ENCODE peak calls at places on chromosome 6, in ten cellular contexts. One of them, this sample, is unnamed.

GRCh38 chr6:6689413-6690143 is 101.1 kb downstream of the LY86 start:
- DNase-seq in adrenal gland: no peak
- DNase-seq in breast epithelium: no peak
- DNase-seq in uterus: peak
- DNase-seq in HFF-Myc: no peak
- DNase-seq in endothelial cell: no peak
- DNase-seq in activated B cell treated with CpG ODN at 0.5 μM for 24 hours: no peak
- DNase-seq in GM10248: no peak
- DNase-seq in epithelial cell of esophagus: peak
- DNase-seq in bronchial epithelial cell: peak
- DNase-seq in this sample: no peak

GRCh38 chr6:157079774-157080173 is 243.5 kb downstream of the TMEM242 start:
- DNase-seq in bronchial epithelial cell: no peak
- DNase-seq in GM10248: no peak
- DNase-seq in HFF-Myc: no peak
- DNase-seq in activated B cell treated with CpG ODN at 0.5 μM for 24 hours: no peak
- DNase-seq in epithelial cell of esophagus: no peak
- DNase-seq in breast epithelium: no peak
- DNase-seq in adrenal gland: no peak
- DNase-seq in endothelial cell: no peak
- DNase-seq in uterus: no peak
- DNase-seq in this sample: no peak

GRCh38 chr6:3455490-3456394 is 1.1 kb downstream of the SLC22A23 start:
- DNase-seq in uterus: no peak
- DNase-seq in activated B cell treated with CpG ODN at 0.5 μM for 24 hours: peak
- DNase-seq in bronchial epithelial cell: no peak
- DNase-seq in adrenal gland: peak
- DNase-seq in endothelial cell: peak
- DNase-seq in HFF-Myc: no peak
- DNase-seq in GM10248: no peak
- DNase-seq in epithelial cell of esophagus: peak
- DNase-seq in breast epithelium: peak
- DNase-seq in this sample: peak

GRCh38 chr6:134956676-134957075 is 6.8 kb upstream of the ALDH8A1 start:
- DNase-seq in GM10248: no peak
- DNase-seq in bronchial epithelial cell: no peak
- DNase-seq in adrenal gland: no peak
- DNase-seq in breast epithelium: no peak
- DNase-seq in uterus: no peak
- DNase-seq in HFF-Myc: no peak
- DNase-seq in epithelial cell of esophagus: no peak
- DNase-seq in endothelial cell: no peak
- DNase-seq in activated B cell treated with CpG ODN at 0.5 μM for 24 hours: no peak
- DNase-seq in this sample: no peak

GRCh38 chr6:70590387-70590786 is 23.7 kb downstream of the SDHAF4 start:
- DNase-seq in adrenal gland: no peak
- DNase-seq in GM10248: no peak
- DNase-seq in uterus: no peak
- DNase-seq in bronchial epithelial cell: peak
- DNase-seq in breast epithelium: no peak
- DNase-seq in epithelial cell of esophagus: peak
- DNase-seq in HFF-Myc: no peak
- DNase-seq in activated B cell treated with CpG ODN at 0.5 μM for 24 hours: no peak
- DNase-seq in endothelial cell: no peak
- DNase-seq in this sample: no peak

GRCh38 chr6:14924126-14925024 is 321.5 kb upstream of the JARID2 start:
- DNase-seq in breast epithelium: no peak
- DNase-seq in epithelial cell of esophagus: no peak
- DNase-seq in HFF-Myc: no peak
- DNase-seq in activated B cell treated with CpG ODN at 0.5 μM for 24 hours: no peak
- DNase-seq in GM10248: no peak
- DNase-seq in uterus: no peak
- DNase-seq in endothelial cell: no peak
- DNase-seq in adrenal gland: no peak
- DNase-seq in bronchial epithelial cell: no peak
- DNase-seq in this sample: peak

GRCh38 chr6:168581706-168582105 is 140.7 kb downstream of the SMOC2 start:
- DNase-seq in GM10248: no peak
- DNase-seq in bronchial epithelial cell: no peak
- DNase-seq in adrenal gland: no peak
- DNase-seq in HFF-Myc: no peak
- DNase-seq in activated B cell treated with CpG ODN at 0.5 μM for 24 hours: no peak
- DNase-seq in endothelial cell: no peak
- DNase-seq in breast epithelium: no peak
- DNase-seq in epithelial cell of esophagus: no peak
- DNase-seq in uterus: no peak
- DNase-seq in this sample: no peak

GRCh38 chr6:157659536-157660271 is 163.3 kb upstream of the SNX9 start:
- DNase-seq in breast epithelium: no peak
- DNase-seq in endothelial cell: no peak
- DNase-seq in GM10248: no peak
- DNase-seq in bronchial epithelial cell: no peak
- DNase-seq in uterus: no peak
- DNase-seq in HFF-Myc: no peak
- DNase-seq in epithelial cell of esophagus: no peak
- DNase-seq in activated B cell treated with CpG ODN at 0.5 μM for 24 hours: no peak
- DNase-seq in adrenal gland: no peak
- DNase-seq in this sample: peak

GRCh38 chr6:94071835-94072234 is 652.5 kb upstream of the EPHA7 start:
- DNase-seq in adrenal gland: no peak
- DNase-seq in breast epithelium: no peak
- DNase-seq in activated B cell treated with CpG ODN at 0.5 μM for 24 hours: no peak
- DNase-seq in uterus: no peak
- DNase-seq in epithelial cell of esophagus: no peak
- DNase-seq in HFF-Myc: no peak
- DNase-seq in bronchial epithelial cell: no peak
- DNase-seq in GM10248: no peak
- DNase-seq in endothelial cell: no peak
- DNase-seq in this sample: no peak

GRCh38 chr6:25486580-25486979 is 165.4 kb upstream of the SCGN start:
- DNase-seq in activated B cell treated with CpG ODN at 0.5 μM for 24 hours: no peak
- DNase-seq in GM10248: no peak
- DNase-seq in endothelial cell: no peak
- DNase-seq in HFF-Myc: no peak
- DNase-seq in uterus: no peak
- DNase-seq in bronchial epithelial cell: no peak
- DNase-seq in adrenal gland: no peak
- DNase-seq in epithelial cell of esophagus: no peak
- DNase-seq in breast epithelium: no peak
- DNase-seq in this sample: no peak

GRCh38 chr6:6586671-6587526 is 1.6 kb upstream of the LY86 start:
- DNase-seq in breast epithelium: no peak
- DNase-seq in adrenal gland: no peak
- DNase-seq in GM10248: peak
- DNase-seq in uterus: no peak
- DNase-seq in bronchial epithelial cell: no peak
- DNase-seq in activated B cell treated with CpG ODN at 0.5 μM for 24 hours: peak
- DNase-seq in endothelial cell: no peak
- DNase-seq in epithelial cell of esophagus: no peak
- DNase-seq in HFF-Myc: no peak
- DNase-seq in this sample: no peak

GRCh38 chr6:89111933-89112332 is 5.9 kb downstream of the SRSF12 start:
- DNase-seq in bronchial epithelial cell: no peak
- DNase-seq in epithelial cell of esophagus: no peak
- DNase-seq in adrenal gland: no peak
- DNase-seq in activated B cell treated with CpG ODN at 0.5 μM for 24 hours: no peak
- DNase-seq in GM10248: no peak
- DNase-seq in endothelial cell: no peak
- DNase-seq in uterus: no peak
- DNase-seq in breast epithelium: no peak
- DNase-seq in HFF-Myc: no peak
- DNase-seq in this sample: no peak

GRCh38 chr6:11972806-11973205 is 39.3 kb upstream of the HIVEP1 start:
- DNase-seq in activated B cell treated with CpG ODN at 0.5 μM for 24 hours: no peak
- DNase-seq in bronchial epithelial cell: no peak
- DNase-seq in uterus: no peak
- DNase-seq in GM10248: no peak
- DNase-seq in adrenal gland: no peak
- DNase-seq in breast epithelium: no peak
- DNase-seq in endothelial cell: no peak
- DNase-seq in epithelial cell of esophagus: peak
- DNase-seq in HFF-Myc: no peak
- DNase-seq in this sample: no peak

GRCh38 chr6:113047148-113047547 is 700.0 kb downstream of the RFPL4B start:
- DNase-seq in activated B cell treated with CpG ODN at 0.5 μM for 24 hours: no peak
- DNase-seq in bronchial epithelial cell: no peak
- DNase-seq in GM10248: no peak
- DNase-seq in adrenal gland: no peak
- DNase-seq in uterus: no peak
- DNase-seq in epithelial cell of esophagus: no peak
- DNase-seq in breast epithelium: no peak
- DNase-seq in HFF-Myc: peak
- DNase-seq in endothelial cell: no peak
- DNase-seq in this sample: no peak

GRCh38 chr6:31546962-31547726 is at the start of gene NFKBIL1:
- DNase-seq in uterus: peak
- DNase-seq in epithelial cell of esophagus: peak
- DNase-seq in bronchial epithelial cell: peak
- DNase-seq in HFF-Myc: peak
- DNase-seq in adrenal gland: peak
- DNase-seq in GM10248: peak
- DNase-seq in breast epithelium: peak
- DNase-seq in activated B cell treated with CpG ODN at 0.5 μM for 24 hours: peak
- DNase-seq in endothelial cell: peak
- DNase-seq in this sample: peak
- TF ChIP-seq CTCF in uterus: peak
- TF ChIP-seq CTCF in epithelial cell of esophagus: no peak
- TF ChIP-seq CTCF in bronchial epithelial cell: no peak
- TF ChIP-seq CTCF in HFF-Myc: no peak
- TF ChIP-seq CTCF in adrenal gland: no peak
- TF ChIP-seq CTCF in GM10248: no peak
- TF ChIP-seq CTCF in breast epithelium: peak
- TF ChIP-seq CTCF in activated B cell treated with CpG ODN at 0.5 μM for 24 hours: no peak
- TF ChIP-seq CTCF in endothelial cell: no peak
- TF ChIP-seq CTCF in this sample: no peak

DNA sequence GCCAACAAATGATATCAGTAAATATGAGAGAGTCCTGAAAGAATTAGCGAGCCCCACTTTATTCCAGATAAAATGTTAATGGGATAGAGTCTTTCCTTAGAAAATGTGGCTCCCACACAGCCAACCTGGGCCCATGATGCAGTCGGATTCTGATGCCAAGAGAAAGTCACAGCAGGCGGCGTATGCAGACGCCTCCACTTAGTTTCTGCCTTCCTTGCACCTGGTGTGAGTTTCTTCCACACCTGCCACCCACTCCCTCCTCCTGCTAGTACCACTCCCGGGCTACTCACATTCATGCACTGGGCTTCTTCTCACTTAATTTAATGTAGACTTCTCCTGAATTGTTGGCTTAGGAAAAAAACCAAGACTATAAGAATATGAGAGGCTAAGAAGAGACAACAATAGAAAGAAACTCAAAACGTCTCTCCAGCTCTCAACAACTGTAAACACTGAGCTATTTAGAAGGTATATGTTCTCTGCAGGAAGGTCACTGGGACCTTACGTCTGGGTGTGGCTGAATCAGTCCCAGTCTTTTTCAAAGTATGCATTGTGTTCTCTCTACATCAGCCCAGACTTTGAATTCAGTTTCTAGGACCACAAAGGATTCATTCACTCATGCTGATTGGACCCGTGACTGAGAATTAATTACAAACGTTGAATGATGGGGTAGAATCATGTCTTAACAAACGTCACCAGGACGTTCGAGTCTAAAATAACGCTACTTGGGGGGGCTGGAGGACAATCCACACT is 70.4 kb downstream of the GCNT2 start:
- DNase-seq in adrenal gland: no peak
- DNase-seq in bronchial epithelial cell: no peak
- DNase-seq in HFF-Myc: no peak
- DNase-seq in uterus: no peak
- DNase-seq in GM10248: no peak
- DNase-seq in activated B cell treated with CpG ODN at 0.5 μM for 24 hours: no peak
- DNase-seq in endothelial cell: no peak
- DNase-seq in breast epithelium: no peak
- DNase-seq in epithelial cell of esophagus: no peak
- DNase-seq in this sample: no peak
- TF ChIP-seq CTCF in adrenal gland: no peak
- TF ChIP-seq CTCF in bronchial epithelial cell: no peak
- TF ChIP-seq CTCF in HFF-Myc: no peak
- TF ChIP-seq CTCF in uterus: no peak
- TF ChIP-seq CTCF in GM10248: no peak
- TF ChIP-seq CTCF in activated B cell treated with CpG ODN at 0.5 μM for 24 hours: no peak
- TF ChIP-seq CTCF in endothelial cell: no peak
- TF ChIP-seq CTCF in breast epithelium: no peak
- TF ChIP-seq CTCF in epithelial cell of esophagus: no peak
- TF ChIP-seq CTCF in this sample: no peak

GRCh38 chr6:56693988-56694387 is 51.3 kb upstream of the DST start:
- DNase-seq in HFF-Myc: no peak
- DNase-seq in uterus: no peak
- DNase-seq in adrenal gland: no peak
- DNase-seq in activated B cell treated with CpG ODN at 0.5 μM for 24 hours: no peak
- DNase-seq in epithelial cell of esophagus: peak
- DNase-seq in bronchial epithelial cell: peak
- DNase-seq in endothelial cell: no peak
- DNase-seq in GM10248: no peak
- DNase-seq in breast epithelium: no peak
- DNase-seq in this sample: no peak
- TF ChIP-seq CTCF in HFF-Myc: no peak
- TF ChIP-seq CTCF in uterus: no peak
- TF ChIP-seq CTCF in adrenal gland: no peak
- TF ChIP-seq CTCF in activated B cell treated with CpG ODN at 0.5 μM for 24 hours: no peak
- TF ChIP-seq CTCF in epithelial cell of esophagus: no peak
- TF ChIP-seq CTCF in bronchial epithelial cell: no peak
- TF ChIP-seq CTCF in endothelial cell: no peak
- TF ChIP-seq CTCF in GM10248: no peak
- TF ChIP-seq CTCF in breast epithelium: no peak
- TF ChIP-seq CTCF in this sample: no peak

GRCh38 chr6:152750694-152751093 is at the start of gene VIP:
- DNase-seq in HFF-Myc: peak
- DNase-seq in adrenal gland: no peak
- DNase-seq in activated B cell treated with CpG ODN at 0.5 μM for 24 hours: no peak
- DNase-seq in endothelial cell: peak
- DNase-seq in bronchial epithelial cell: peak
- DNase-seq in uterus: no peak
- DNase-seq in epithelial cell of esophagus: peak
- DNase-seq in breast epithelium: no peak
- DNase-seq in GM10248: no peak
- DNase-seq in this sample: no peak

GRCh38 chr6:152745509-152746171 is 5.0 kb upstream of the VIP start:
- DNase-seq in activated B cell treated with CpG ODN at 0.5 μM for 24 hours: no peak
- DNase-seq in uterus: no peak
- DNase-seq in GM10248: no peak
- DNase-seq in adrenal gland: no peak
- DNase-seq in HFF-Myc: no peak
- DNase-seq in endothelial cell: no peak
- DNase-seq in epithelial cell of esophagus: no peak
- DNase-seq in breast epithelium: no peak
- DNase-seq in bronchial epithelial cell: no peak
- DNase-seq in this sample: no peak

GRCh38 chr6:152749336-152749735 is 1.3 kb upstream of the VIP start:
- DNase-seq in bronchial epithelial cell: no peak
- DNase-seq in uterus: no peak
- DNase-seq in epithelial cell of esophagus: no peak
- DNase-seq in activated B cell treated with CpG ODN at 0.5 μM for 24 hours: no peak
- DNase-seq in breast epithelium: no peak
- DNase-seq in endothelial cell: no peak
- DNase-seq in adrenal gland: no peak
- DNase-seq in GM10248: no peak
- DNase-seq in HFF-Myc: no peak
- DNase-seq in this sample: no peak

GRCh38 chr6:152746172-152746553 is 4.4 kb upstream of the VIP start:
- DNase-seq in endothelial cell: no peak
- DNase-seq in epithelial cell of esophagus: peak
- DNase-seq in breast epithelium: no peak
- DNase-seq in HFF-Myc: no peak
- DNase-seq in uterus: no peak
- DNase-seq in GM10248: no peak
- DNase-seq in activated B cell treated with CpG ODN at 0.5 μM for 24 hours: no peak
- DNase-seq in adrenal gland: no peak
- DNase-seq in bronchial epithelial cell: peak
- DNase-seq in this sample: no peak

GRCh38 chr6:152748843-152749242 is 1.8 kb upstream of the VIP start:
- DNase-seq in GM10248: no peak
- DNase-seq in activated B cell treated with CpG ODN at 0.5 μM for 24 hours: no peak
- DNase-seq in uterus: no peak
- DNase-seq in endothelial cell: no peak
- DNase-seq in adrenal gland: no peak
- DNase-seq in epithelial cell of esophagus: peak
- DNase-seq in bronchial epithelial cell: peak
- DNase-seq in HFF-Myc: no peak
- DNase-seq in breast epithelium: no peak
- DNase-seq in this sample: no peak
- TF ChIP-seq CTCF in GM10248: peak
- TF ChIP-seq CTCF in activated B cell treated with CpG ODN at 0.5 μM for 24 hours: no peak
- TF ChIP-seq CTCF in uterus: no peak
- TF ChIP-seq CTCF in endothelial cell: peak
- TF ChIP-seq CTCF in adrenal gland: no peak
- TF ChIP-seq CTCF in epithelial cell of esophagus: peak
- TF ChIP-seq CTCF in bronchial epithelial cell: no peak
- TF ChIP-seq CTCF in HFF-Myc: no peak
- TF ChIP-seq CTCF in breast epithelium: no peak
- TF ChIP-seq CTCF in this sample: no peak

This sample was measured in WERI-Rb-1.